ENCODE peak calls at places on chromosomes 3 and 15, in four cellular contexts. M, N, I and C are unnamed samples.

GRCh38 chr3:127678611-127679533 is 6.1 kb downstream of the ABTB1 start:
- DNase-seq in M (no peak), N (no peak), I (no peak), C (no peak)

GRCh38 chr3:175226444-175226843 is 367.3 kb downstream of the NAALADL2 start:
- DNase-seq in M (no peak), N (no peak), I (no peak), C (no peak)

GRCh38 chr15:62920569-62921502 is 121.7 kb upstream of the TPM1 start:
- DNase-seq in M (no peak), N (no peak), I (no peak), C (no peak)

GRCh38 chr3:56988874-56989433 is 71.5 kb upstream of the SPATA12 start:
- DNase-seq in M (peak; percentile 75), N (no peak), I (peak; percentile 73), C (peak; percentile 94)

GRCh38 chr3:48247401-48247807 is 6.5 kb downstream of the ZNF589 start:
- DNase-seq in M (peak; percentile 57), N (no peak), I (no peak), C (peak; percentile 23)

GRCh38 chr3:48015451-48016182 is 599 bp downstream of the MAP4 start:
- DNase-seq in M (no peak), N (no peak), I (peak; percentile 48), C (no peak)

GRCh38 chr3:31086698-31087097 is 192.2 kb upstream of the GADL1 start:
- DNase-seq in M (no peak), N (no peak), I (no peak), C (no peak)

GRCh38 chr3:186772886-186773417 is 10.4 kb upstream of the EIF4A2 start:
- DNase-seq in M (no peak), N (no peak), I (no peak), C (peak; percentile 70)

GRCh38 chr3:51968175-51968681 is 974 bp upstream of the PCBP4 start:
- DNase-seq in M (peak; percentile 33), N (no peak), I (peak; percentile 54), C (peak; percentile 94)

GRCh38 chr15:62209322-62209721 is 44.2 kb upstream of the C2CD4B start:
- DNase-seq in M (no peak), N (no peak), I (no peak), C (no peak)

GRCh38 chr3:45154641-45155147 is 8.5 kb upstream of the CDCP1 start:
- DNase-seq in M (no peak), N (no peak), I (no peak), C (no peak)

GRCh38 chr15:56149071-56149470 is 94.6 kb downstream of the RFX7 start:
- DNase-seq in M (no peak), N (no peak), I (no peak), C (no peak)

GRCh38 chr3:1103525-1103924 is 10.7 kb downstream of the CNTN6 start:
- DNase-seq in M (no peak), N (no peak), I (no peak), C (peak; percentile 22)

GRCh38 chr3:72336821-72337479 is 511.3 kb downstream of the SHQ1 start:
- DNase-seq in M (peak; percentile 84), N (no peak), I (no peak), C (peak; percentile 66)

GRCh38 chr15:41689834-41690233 is 29.6 kb downstream of the MGA start:
- DNase-seq in M (peak; percentile 32), N (no peak), I (no peak), C (no peak)

GRCh38 chr15:41690636-41691035 is 30.4 kb downstream of the MGA start:
- DNase-seq in M (peak; percentile 63), N (no peak), I (peak; percentile 41), C (no peak)

GRCh38 chr15:41692049-41692448 is 31.8 kb downstream of the MGA start:
- DNase-seq in M (no peak), N (no peak), I (no peak), C (no peak)

GRCh38 chr15:41691471-41691870 is 31.3 kb downstream of the MGA start:
- DNase-seq in M (no peak), N (no peak), I (no peak), C (no peak)

DNA sequence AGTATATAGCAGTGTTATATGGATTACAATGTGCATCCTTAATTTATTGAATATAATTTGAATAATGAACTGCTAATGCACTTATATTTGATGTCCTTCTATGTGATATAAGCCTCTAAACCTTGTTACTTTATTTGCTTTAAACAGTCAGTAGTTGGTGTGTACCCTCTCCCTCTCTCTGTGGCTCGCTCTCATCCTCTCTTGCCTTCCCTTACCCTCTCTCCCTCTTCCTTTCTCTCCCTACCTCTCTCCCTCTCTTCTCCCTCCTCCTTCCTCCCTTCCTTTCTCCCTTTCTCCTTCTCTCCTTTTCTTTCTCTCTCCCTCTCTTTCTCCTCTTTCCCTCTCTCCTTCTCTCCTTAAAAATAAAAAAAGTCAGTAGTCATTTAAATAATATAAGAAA is 28.9 kb downstream of the MGA start:
- DNase-seq in M (no peak), N (no peak), I (no peak), C (no peak)
- H3K27ac ChIP-seq in M (no peak overlapping the region), N (no peak overlapping the region), I (no peak overlapping the region), C (no peak overlapping the region)

GRCh38 chr3:29561651-29562050 is 280.8 kb downstream of the RBMS3 start:
- DNase-seq in M (no peak), N (no peak), I (no peak), C (no peak)
- TF ChIP-seq JUNB in M (no peak), N (no peak), I (no peak), C (no peak)

GRCh38 chr3:53161345-53161819 is 373 bp downstream of the PRKCD start:
- DNase-seq in M (peak; percentile 23), N (no peak), I (no peak), C (no peak)

GRCh38 chr3:53161820-53162671 is 1.0 kb downstream of the PRKCD start:
- DNase-seq in M (peak; percentile 47), N (no peak), I (no peak), C (peak; percentile 78)

GRCh38 chr3:53164911-53165310 is 3.9 kb downstream of the PRKCD start:
- DNase-seq in M (no peak), N (no peak), I (no peak), C (peak; percentile 57)

GRCh38 chr3:53163459-53164387 is 2.7 kb downstream of the PRKCD start:
- DNase-seq in M (peak; percentile 14), N (no peak), I (no peak), C (no peak)

DNA sequence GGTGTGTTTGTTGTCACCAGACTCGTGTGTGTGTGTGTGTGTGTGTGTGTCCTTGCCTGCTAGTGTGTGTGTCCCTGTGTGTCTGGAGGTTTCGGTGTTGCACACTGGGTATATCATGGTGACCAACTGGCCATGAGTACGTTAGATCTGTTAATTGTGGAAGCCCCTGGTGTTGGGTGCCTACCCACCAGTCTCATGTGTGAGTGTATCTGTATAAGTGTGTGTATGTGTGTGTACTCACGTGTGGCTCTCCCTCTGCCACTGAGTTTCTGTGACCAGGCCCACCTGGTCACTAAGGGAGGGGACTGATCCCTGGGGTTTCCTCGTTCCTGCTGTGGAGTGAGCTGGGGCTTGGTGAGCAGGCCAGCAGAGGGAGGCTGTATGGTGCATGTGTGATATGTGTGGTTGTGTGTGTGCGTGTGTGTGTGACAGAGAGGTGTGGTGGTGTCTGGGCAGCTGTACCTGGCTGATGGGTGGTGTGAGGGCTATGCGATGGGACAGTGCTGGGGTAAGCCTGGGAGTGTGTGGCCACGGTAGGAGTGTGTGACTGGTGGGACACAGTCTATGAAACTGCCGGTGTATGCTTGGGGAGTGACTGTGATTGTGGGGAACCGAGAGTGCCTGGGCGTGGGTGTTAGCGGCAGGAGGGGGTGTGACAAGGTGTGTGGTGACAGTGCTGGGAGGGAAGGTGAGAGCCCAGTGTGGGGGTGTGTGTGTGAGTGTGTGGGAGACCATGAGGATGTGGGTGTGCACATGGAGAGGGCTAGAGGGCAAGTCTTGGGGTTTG is 1.9 kb downstream of the PRKCD start:
- DNase-seq in M (peak; percentile 15), N (no peak), I (no peak), C (no peak)
- TF ChIP-seq CREB1 in M (no peak), N (no peak), I (no peak), C (no peak)

GRCh38 chr3:16385151-16385550 is 120.1 kb downstream of the OXNAD1 start:
- DNase-seq in M (no peak), N (no peak), I (no peak), C (no peak)

GRCh38 chr3:16383864-16384263 is 118.9 kb downstream of the OXNAD1 start:
- DNase-seq in M (no peak), N (no peak), I (no peak), C (no peak)

GRCh38 chr3:16382852-16383251 is 117.8 kb downstream of the OXNAD1 start:
- DNase-seq in M (no peak), N (no peak), I (no peak), C (no peak)

GRCh38 chr3:16388850-16389411 is 123.9 kb downstream of the OXNAD1 start:
- DNase-seq in M (no peak), N (no peak), I (no peak), C (no peak)

DNA sequence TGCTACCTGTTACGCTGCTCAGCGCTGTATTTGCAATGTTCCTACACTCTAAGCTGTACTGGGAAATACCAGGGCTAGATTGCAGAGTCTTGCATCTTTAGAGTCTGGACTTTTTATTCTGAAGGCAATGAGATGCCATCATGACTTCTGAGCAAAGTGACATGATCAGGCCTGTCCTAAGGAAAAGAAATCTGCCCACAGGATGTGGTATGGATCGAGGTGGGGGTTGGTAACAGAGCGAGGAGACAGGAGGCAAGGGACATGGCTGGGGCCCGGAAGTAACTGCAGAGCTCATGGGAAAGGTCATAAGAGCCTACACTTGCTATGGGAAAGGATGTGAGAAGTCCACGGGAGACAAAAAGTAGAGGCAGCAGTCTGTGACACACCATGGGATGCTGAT is 121.5 kb downstream of the OXNAD1 start:
- DNase-seq in M (no peak), N (no peak), I (no peak), C (no peak)
- H3K27ac ChIP-seq in M (no peak overlapping the region), N (peak overlapping the region; percentile 61), I (no peak overlapping the region), C (no peak overlapping the region)

GRCh38 chr3:183098538-183099025 is 714 bp downstream of the MCCC1 start:
- DNase-seq in M (no peak), N (no peak), I (no peak), C (no peak)
- TF ChIP-seq JUNB in M (no peak), N (no peak), I (no peak), C (no peak)

DNA sequence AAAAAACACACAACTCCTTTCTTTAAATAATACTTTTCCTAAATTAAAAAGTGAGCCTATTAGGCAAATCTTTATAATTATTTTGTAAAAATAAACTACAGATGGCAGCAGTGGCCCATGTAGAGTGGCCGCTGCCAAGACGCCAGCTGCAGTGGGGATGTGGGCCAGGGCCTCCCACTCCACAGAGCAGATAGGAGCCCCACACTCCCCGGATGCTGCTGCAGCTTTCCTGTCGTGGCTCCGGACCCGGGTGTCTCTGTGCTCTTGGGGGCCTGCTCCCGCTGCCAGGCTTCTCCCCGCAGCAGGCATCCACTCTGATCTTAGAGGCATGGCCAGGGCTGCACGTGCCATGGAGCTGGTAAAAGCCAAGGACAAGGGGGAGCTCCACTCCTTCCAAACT is 67.5 kb downstream of the PROS1 start:
- DNase-seq in M (no peak), N (no peak), I (no peak), C (no peak)
- TF ChIP-seq CREB1 in M (no peak), N (no peak), I (no peak), C (no peak)

GRCh38 chr15:57375827-57376694 is at the start of gene CGNL1:
- DNase-seq in M (no peak), N (no peak), I (peak; percentile 14), C (peak; percentile 77)
- H3K27ac ChIP-seq in M (no peak within 1 kb of the TSS), N (no peak within 1 kb of the TSS), I (peak within 1 kb of the TSS; percentile 55), C (no peak within 1 kb of the TSS)

GRCh38 chr15:38130739-38131498 is 121.7 kb upstream of the SPRED1 start:
- DNase-seq in M (peak; percentile 4), N (peak; percentile 51), I (no peak), C (peak; percentile 28)
- TF ChIP-seq JUNB in M (no peak), N (peak; percentile 84), I (no peak), C (no peak)

GRCh38 chr15:88745075-88745474 is 58.2 kb upstream of the ACAN start:
- DNase-seq in M (no peak), N (no peak), I (no peak), C (no peak)
- TF ChIP-seq CREB1 in M (no peak), N (no peak), I (no peak), C (no peak)